ENCODE peak calls at places on chromosomes 3 and 15, in four cellular contexts. One of them, this sample, is unnamed.

GRCh38 chr3:100761211-100761921 is 52.1 kb downstream of the TFG start:
- DNase-seq in Peyer's patch: no peak
- DNase-seq in stomach: no peak
- DNase-seq in uterus: no peak
- DNase-seq in this sample: no peak

GRCh38 chr3:119240582-119241434 is at the start of gene B4GALT4:
- DNase-seq in uterus: peak; percentile 80
- DNase-seq in Peyer's patch: peak; percentile 85
- DNase-seq in stomach: peak; percentile 92
- DNase-seq in this sample: peak; percentile 90

GRCh38 chr15:69119692-69120395 is 40.6 kb upstream of the GLCE start:
- DNase-seq in stomach: no peak
- DNase-seq in Peyer's patch: no peak
- DNase-seq in uterus: no peak
- DNase-seq in this sample: no peak

GRCh38 chr3:52518723-52519444 is 14.8 kb downstream of the NT5DC2 start:
- DNase-seq in stomach: peak; percentile 58
- DNase-seq in Peyer's patch: no peak
- DNase-seq in uterus: peak; percentile 42
- DNase-seq in this sample: peak; percentile 75

GRCh38 chr3:41684802-41685740 is 276.8 kb downstream of the ULK4 start:
- DNase-seq in stomach: no peak
- DNase-seq in uterus: no peak
- DNase-seq in Peyer's patch: no peak
- DNase-seq in this sample: no peak

GRCh38 chr3:195566797-195567196 is 16.9 kb downstream of the APOD start:
- DNase-seq in Peyer's patch: no peak
- DNase-seq in uterus: no peak
- DNase-seq in stomach: no peak
- DNase-seq in this sample: no peak

GRCh38 chr15:67070892-67071664 is 5.7 kb downstream of the SMAD3 start:
- DNase-seq in Peyer's patch: no peak
- DNase-seq in stomach: no peak
- DNase-seq in uterus: no peak
- DNase-seq in this sample: no peak

GRCh38 chr15:100106732-100107131 is 235.0 kb downstream of the ADAMTS17 start:
- DNase-seq in Peyer's patch: no peak
- DNase-seq in stomach: no peak
- DNase-seq in uterus: no peak
- DNase-seq in this sample: no peak

GRCh38 chr15:21270474-21270873 is 169.8 kb downstream of the POTEB3 start:
- DNase-seq in stomach: no peak
- DNase-seq in uterus: no peak
- DNase-seq in Peyer's patch: no peak
- DNase-seq in this sample: no peak

GRCh38 chr3:107975529-107976203 is 115.2 kb downstream of the CD47 start:
- DNase-seq in uterus: no peak
- DNase-seq in Peyer's patch: no peak
- DNase-seq in stomach: no peak
- DNase-seq in this sample: no peak

GRCh38 chr3:111845996-111846395 is 13.1 kb upstream of the PHLDB2 start:
- DNase-seq in uterus: no peak
- DNase-seq in Peyer's patch: no peak
- DNase-seq in stomach: no peak
- DNase-seq in this sample: no peak

GRCh38 chr3:184380210-184380626 is 364 bp downstream of the CHRD start:
- DNase-seq in Peyer's patch: no peak
- DNase-seq in stomach: peak; percentile 68
- DNase-seq in uterus: peak; percentile 83
- DNase-seq in this sample: peak; percentile 82

GRCh38 chr3:184379375-184380209 is at the start of gene CHRD:
- DNase-seq in stomach: no peak
- DNase-seq in uterus: peak; percentile 67
- DNase-seq in Peyer's patch: no peak
- DNase-seq in this sample: peak; percentile 29

GRCh38 chr3:184377882-184378445 is at the start of gene THPO:
- DNase-seq in Peyer's patch: no peak
- DNase-seq in stomach: no peak
- DNase-seq in uterus: no peak
- DNase-seq in this sample: peak; percentile 69

GRCh38 chr3:184377374-184377773 is 633 bp downstream of the THPO start:
- DNase-seq in uterus: no peak
- DNase-seq in Peyer's patch: no peak
- DNase-seq in stomach: no peak
- DNase-seq in this sample: no peak

GRCh38 chr3:184378650-184379374 is 805 bp upstream of the THPO start:
- DNase-seq in stomach: no peak
- DNase-seq in Peyer's patch: no peak
- DNase-seq in uterus: peak; percentile 54
- DNase-seq in this sample: peak; percentile 51
- H3K4me3 ChIP-seq in stomach: no peak overlapping the region
- H3K4me3 ChIP-seq in Peyer's patch: peak overlapping the region; percentile 55
- H3K4me3 ChIP-seq in uterus: peak overlapping the region; percentile 67
- H3K4me3 ChIP-seq in this sample: no peak overlapping the region

GRCh38 chr15:65175511-65175910 is 9.6 kb downstream of the CLPX start:
- DNase-seq in Peyer's patch: no peak
- DNase-seq in stomach: no peak
- DNase-seq in uterus: no peak
- DNase-seq in this sample: no peak
- H3K36me3 ChIP-seq in Peyer's patch: no peaks in the 10 kb centered on the region
- H3K36me3 ChIP-seq in stomach: peaks cover 46% of the 10 kb centered on the region
- H3K36me3 ChIP-seq in uterus: no peaks in the 10 kb centered on the region
- H3K36me3 ChIP-seq in this sample: peaks cover 6% of the 10 kb centered on the region

DNA sequence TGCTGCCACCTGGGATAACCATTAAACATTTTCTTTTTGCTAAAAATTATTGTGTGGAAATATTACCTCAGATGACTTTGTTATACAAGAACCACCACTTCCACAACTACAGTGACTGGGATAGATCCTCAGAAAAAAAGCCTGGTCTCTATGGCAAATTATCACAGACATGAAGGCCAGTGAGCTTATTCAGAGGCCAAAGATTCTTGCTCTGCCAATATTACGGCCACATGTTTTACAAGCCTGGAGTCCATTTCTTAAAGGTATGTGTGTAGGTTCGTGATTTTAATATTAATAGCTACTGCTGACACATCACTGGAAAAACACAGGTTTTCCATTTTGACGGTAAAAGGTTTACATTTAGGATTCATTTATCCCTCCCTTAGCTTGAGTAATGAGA is 73.8 kb downstream of the MYO1E start:
- DNase-seq in uterus: no peak
- DNase-seq in Peyer's patch: no peak
- DNase-seq in stomach: no peak
- DNase-seq in this sample: no peak
- H3K4me1 ChIP-seq in uterus: peaks cover 4% of the 10 kb centered on the region
- H3K4me1 ChIP-seq in Peyer's patch: peaks cover 18% of the 10 kb centered on the region
- H3K4me1 ChIP-seq in stomach: peaks cover 21% of the 10 kb centered on the region
- H3K4me1 ChIP-seq in this sample: no peaks in the 10 kb centered on the region

DNA sequence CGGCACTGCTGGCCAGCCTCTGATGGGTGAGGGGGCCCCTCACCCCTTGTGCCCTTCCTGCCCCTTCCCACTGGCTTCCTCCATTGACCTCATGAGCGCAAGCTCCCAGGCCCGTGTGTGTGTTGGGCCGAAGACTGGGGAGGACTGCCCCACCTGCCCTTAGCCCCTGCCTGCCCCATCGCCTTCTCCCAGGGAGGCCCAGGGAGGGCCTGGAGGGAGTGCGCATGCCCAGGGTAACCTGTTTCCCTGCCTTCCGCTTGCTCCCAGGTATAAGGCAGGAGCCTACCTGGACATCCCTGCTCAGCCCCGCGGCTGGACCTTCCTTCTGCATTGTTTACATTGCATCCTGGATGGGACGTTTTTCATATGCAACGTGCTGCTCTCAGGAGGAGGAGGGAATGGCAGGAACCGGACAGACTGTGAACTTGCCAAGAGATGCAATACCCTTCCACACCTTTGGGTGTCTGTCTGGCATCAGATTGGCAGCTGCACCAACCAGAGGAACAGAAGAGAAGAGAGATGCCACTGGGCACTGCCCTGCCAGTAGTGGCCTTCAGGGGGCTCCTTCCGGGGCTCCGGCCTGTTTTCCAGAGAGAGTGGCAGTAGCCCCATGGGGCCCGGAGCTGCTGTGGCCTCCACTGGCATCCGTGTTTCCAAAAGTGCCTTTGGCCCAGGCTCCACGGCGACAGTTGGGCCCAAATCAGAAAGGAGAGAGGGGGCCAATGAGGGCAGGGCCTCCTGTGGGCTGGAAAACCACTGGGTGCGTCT is 8.8 kb downstream of the DLL4 start:
- DNase-seq in Peyer's patch: no peak
- DNase-seq in stomach: no peak
- DNase-seq in uterus: no peak
- DNase-seq in this sample: peak; percentile 65
- H3K4me3 ChIP-seq in Peyer's patch: no peak overlapping the region
- H3K4me3 ChIP-seq in stomach: no peak overlapping the region
- H3K4me3 ChIP-seq in uterus: no peak overlapping the region
- H3K4me3 ChIP-seq in this sample: no peak overlapping the region

GRCh38 chr15:25683911-25684310 is 179.2 kb downstream of the ATP10A start:
- DNase-seq in stomach: no peak
- DNase-seq in Peyer's patch: no peak
- DNase-seq in uterus: no peak
- DNase-seq in this sample: no peak
- H3K36me3 ChIP-seq in stomach: peaks cover 17% of the 10 kb centered on the region
- H3K36me3 ChIP-seq in Peyer's patch: no peaks in the 10 kb centered on the region
- H3K36me3 ChIP-seq in uterus: no peaks in the 10 kb centered on the region
- H3K36me3 ChIP-seq in this sample: no peaks in the 10 kb centered on the region

GRCh38 chr3:183342824-183343223 is 85.6 kb downstream of the MCF2L2 start:
- DNase-seq in uterus: no peak
- DNase-seq in Peyer's patch: no peak
- DNase-seq in stomach: no peak
- DNase-seq in this sample: no peak
- H3K4me1 ChIP-seq in uterus: no peaks in the 10 kb centered on the region
- H3K4me1 ChIP-seq in Peyer's patch: no peaks in the 10 kb centered on the region
- H3K4me1 ChIP-seq in stomach: no peaks in the 10 kb centered on the region
- H3K4me1 ChIP-seq in this sample: no peaks in the 10 kb centered on the region

DNA sequence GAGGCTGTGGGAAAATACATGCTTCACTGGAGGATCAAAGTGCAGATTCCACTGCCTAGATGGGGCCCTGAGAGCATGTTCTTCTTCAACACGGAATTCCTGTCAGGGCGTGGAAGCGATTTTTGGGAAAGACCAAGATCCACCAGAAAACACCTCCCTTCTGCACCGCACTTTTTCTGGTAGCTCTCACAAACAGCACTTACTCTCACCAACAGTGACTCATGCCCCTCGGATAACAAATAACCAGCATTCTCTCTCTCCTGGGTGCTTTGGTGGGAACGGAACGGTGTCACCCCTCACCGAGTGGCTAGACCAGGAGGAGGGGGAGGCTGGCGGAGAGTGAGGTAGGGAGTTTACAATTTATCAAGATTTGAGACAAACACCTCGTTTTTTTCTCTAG is 40.1 kb downstream of the ADAMTSL3 start:
- DNase-seq in Peyer's patch: no peak
- DNase-seq in uterus: peak; percentile 44
- DNase-seq in stomach: no peak
- DNase-seq in this sample: no peak
- H3K4me3 ChIP-seq in Peyer's patch: no peak overlapping the region
- H3K4me3 ChIP-seq in uterus: no peak overlapping the region
- H3K4me3 ChIP-seq in stomach: no peak overlapping the region
- H3K4me3 ChIP-seq in this sample: no peak overlapping the region

GRCh38 chr15:64847448-64847847 is 5.7 kb downstream of the PLEKHO2 start:
- DNase-seq in uterus: no peak
- DNase-seq in stomach: no peak
- DNase-seq in Peyer's patch: no peak
- DNase-seq in this sample: no peak
- H3K36me3 ChIP-seq in uterus: no peaks in the 10 kb centered on the region
- H3K36me3 ChIP-seq in stomach: peaks cover 18% of the 10 kb centered on the region
- H3K36me3 ChIP-seq in Peyer's patch: no peaks in the 10 kb centered on the region
- H3K36me3 ChIP-seq in this sample: no peaks in the 10 kb centered on the region

This sample was measured in pancreas.